ENCODE peak calls at places on chromosomes 3 and 15, in eight cellular contexts. E is uterus, Z is stomach, Q is ascending aorta, O is IMR-90, F is A549, V is PC-3, X is lower lobe of right lung. D is an unnamed sample.

GRCh38 chr15:31326729-31327673 is at the start of gene KLF13:
- DNase-seq in V (peak), E (no peak), F (peak), Z (peak), O (peak), Q (peak), X (peak), D (peak)

GRCh38 chr3:122661633-122662032 is 19.0 kb upstream of the PARP14 start:
- DNase-seq in Q (no peak), X (no peak), E (no peak), O (no peak), V (no peak), F (no peak), Z (no peak), D (no peak)

GRCh38 chr15:30917675-30918074 is 14.0 kb downstream of the FAN1 start:
- DNase-seq in E (no peak), Q (no peak), O (no peak), Z (no peak), F (no peak), X (no peak), V (no peak), D (no peak)

GRCh38 chr15:71083349-71083748 is 31.9 kb upstream of the THSD4 start:
- DNase-seq in X (no peak), O (peak), Q (peak), F (no peak), V (no peak), E (peak), Z (no peak), D (peak)

GRCh38 chr3:191412764-191413163 is 48.2 kb upstream of the PYDC2 start:
- DNase-seq in O (peak), Z (no peak), F (no peak), E (no peak), Q (no peak), V (peak), X (no peak), D (peak)

GRCh38 chr3:147680820-147681488 is 271.8 kb downstream of the ZIC1 start:
- DNase-seq in E (no peak), Q (no peak), Z (no peak), O (peak), F (no peak), V (no peak), X (no peak), D (peak)

GRCh38 chr3:4850211-4850927 is 128.9 kb upstream of the BHLHE40 start:
- DNase-seq in E (no peak), Z (no peak), Q (no peak), O (no peak), X (no peak), V (no peak), F (no peak), D (no peak)

GRCh38 chr3:53776494-53777101 is 69.6 kb downstream of the CHDH start:
- DNase-seq in V (peak), Q (no peak), E (no peak), F (no peak), O (peak), X (no peak), Z (no peak), D (no peak)

GRCh38 chr3:30658328-30659052 is 52.1 kb downstream of the TGFBR2 start:
- DNase-seq in Q (no peak), F (peak), Z (no peak), X (no peak), E (no peak), V (peak), O (peak), D (peak)

GRCh38 chr15:66748320-66748779 is 46.3 kb downstream of the SMAD6 start:
- DNase-seq in Z (no peak), O (peak), Q (no peak), X (no peak), V (peak), F (peak), E (no peak), D (no peak)

GRCh38 chr3:118736107-118736506 is 298.5 kb downstream of the IGSF11 start:
- DNase-seq in O (no peak), Q (no peak), Z (no peak), V (no peak), F (no peak), E (no peak), X (no peak), D (no peak)

GRCh38 chr3:118742760-118743159 is 291.9 kb downstream of the IGSF11 start:
- DNase-seq in F (no peak), E (no peak), O (no peak), V (no peak), X (no peak), Z (no peak), Q (no peak), D (no peak)

GRCh38 chr3:118740722-118741290 is 293.8 kb downstream of the IGSF11 start:
- DNase-seq in F (no peak), Q (no peak), Z (no peak), O (no peak), X (no peak), E (no peak), V (no peak), D (no peak)
- H3K4me3 ChIP-seq in F (no peak), Q (no peak), Z (no peak), O (no peak), X (no peak), E (no peak), V (no peak), D (no peak)

DNA sequence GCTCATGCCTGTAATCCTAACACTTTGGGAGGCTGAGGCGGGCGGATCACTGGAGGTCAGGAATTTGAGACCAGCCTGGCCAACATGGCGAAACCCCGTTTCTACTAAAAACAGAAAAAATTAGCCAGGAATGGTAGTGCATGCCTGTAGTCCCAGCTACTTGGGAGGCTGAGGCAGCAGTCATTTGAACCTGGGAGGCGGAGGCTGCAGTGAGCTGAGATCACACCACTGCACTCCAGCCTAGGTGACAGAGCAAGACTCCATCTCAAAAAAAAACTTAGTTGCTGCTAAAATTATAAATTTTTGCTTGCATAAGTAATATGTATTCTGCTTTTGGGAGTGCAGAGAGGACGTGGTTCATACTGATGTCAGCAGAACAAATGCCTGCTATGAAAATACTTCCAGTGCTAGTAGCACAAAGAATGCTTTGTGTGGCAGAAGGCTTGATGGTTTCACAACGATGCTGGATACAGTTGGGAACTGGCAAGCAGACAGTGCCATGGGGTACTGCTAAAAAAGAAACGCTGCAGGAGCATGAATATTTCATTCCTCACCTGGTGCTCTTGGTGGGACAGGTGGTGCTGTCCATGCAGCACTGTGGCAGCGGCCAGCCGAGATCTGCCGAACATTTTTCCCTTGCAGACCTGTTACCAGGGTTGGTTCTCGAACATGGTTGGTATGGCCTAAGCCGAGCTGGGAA is 31.1 kb downstream of the FBXL22 start:
- DNase-seq in E (no peak), Q (no peak), Z (no peak), O (peak), V (no peak), X (no peak), F (no peak), D (no peak)
- H3K27ac ChIP-seq in E (no peak), Q (no peak), Z (no peak), O (no peak), V (no peak), X (no peak), F (no peak), D (no peak)

GRCh38 chr3:114496466-114496865 is 202.6 kb downstream of the TIGIT start:
- DNase-seq in O (no peak), V (no peak), E (no peak), F (no peak), X (no peak), Q (no peak), Z (no peak), D (no peak)

GRCh38 chr3:114498779-114499370 is 205.0 kb downstream of the TIGIT start:
- DNase-seq in X (no peak), V (peak), O (peak), E (no peak), Z (no peak), Q (no peak), F (peak), D (peak)

GRCh38 chr3:114494498-114494897 is 200.7 kb downstream of the TIGIT start:
- DNase-seq in E (no peak), Q (no peak), F (no peak), V (no peak), X (no peak), Z (no peak), O (no peak), D (no peak)

GRCh38 chr3:114496874-114497273 is 203.0 kb downstream of the TIGIT start:
- DNase-seq in V (no peak), X (no peak), E (no peak), F (peak), Q (no peak), O (peak), Z (no peak), D (peak)

DNA sequence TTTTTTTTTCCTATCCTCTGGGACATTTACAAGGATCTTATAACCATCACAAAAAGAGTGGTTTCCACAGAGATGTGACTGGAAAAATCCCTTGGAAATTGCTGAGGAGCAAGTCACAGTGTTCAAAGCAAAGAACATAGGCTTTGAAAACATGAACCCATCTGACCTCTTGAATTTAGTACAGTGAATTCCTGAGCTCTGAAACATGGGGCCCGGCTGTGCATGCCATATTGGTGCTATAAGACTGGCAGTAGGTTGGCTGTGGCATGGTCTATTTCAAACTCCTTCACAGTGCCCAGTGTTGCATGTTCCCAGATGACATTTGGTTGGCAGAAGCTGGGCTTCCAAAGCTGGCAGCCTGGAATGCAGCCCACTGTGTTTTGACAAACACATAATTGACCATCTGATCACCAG is 202.2 kb downstream of the TIGIT start:
- DNase-seq in V (no peak), X (no peak), O (peak), Z (no peak), E (no peak), Q (peak), F (peak), D (peak)
- H3K4me3 ChIP-seq in V (no peak), X (no peak), O (no peak), Z (no peak), E (no peak), Q (no peak), F (no peak), D (no peak)

DNA sequence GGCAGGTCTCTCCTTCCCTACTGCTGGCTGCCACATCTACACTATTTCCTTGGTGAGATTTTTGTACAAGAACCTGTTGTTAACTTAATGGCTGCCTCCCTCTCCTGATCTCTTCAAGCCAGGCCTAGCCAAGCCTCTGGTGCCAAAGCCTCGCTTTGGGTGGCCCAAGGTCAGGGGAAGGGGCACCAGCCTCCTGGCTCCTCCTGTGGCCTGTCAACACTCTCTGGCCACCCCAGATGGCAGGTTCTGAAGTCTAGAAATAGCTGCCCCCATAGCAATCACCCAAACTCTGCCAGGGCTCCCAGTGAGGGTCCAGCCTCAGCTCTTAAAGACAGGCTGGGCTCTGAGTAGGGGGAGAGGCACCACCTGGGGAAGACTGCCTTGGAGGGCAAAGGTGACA is 5.0 kb downstream of the IFRD2 start:
- DNase-seq in F (no peak), V (no peak), Z (no peak), E (no peak), X (no peak), Q (no peak), O (no peak), D (no peak)
- H3K27ac ChIP-seq in F (no peak), V (no peak), Z (no peak), E (no peak), X (no peak), Q (no peak), O (no peak), D (no peak)

D was measured in brain microvascular endothelial cell.